ENCODE peak calls at places on chromosomes 13 and 19, in eight cellular contexts. S is amygdala, L is LHCN-M2, T is RCC 7860, A is ureter, C is fibroblast of the conjunctiva, M is EL, Z is cardiac muscle cell. Q is an unnamed sample.
A peak's percentile ranks its signal among the peaks of the same experiment; 100 is the strongest.

GRCh38 chr19:39246951-39247669 is 1.5 kb downstream of the IFNL4 start:
- DNase-seq in M (peak; percentile 15), Z (no peak), A (no peak), C (no peak), L (no peak), S (peak; percentile 22), T (no peak), Q (no peak)

GRCh38 chr13:41365636-41366035 is 54.6 kb downstream of the NAA16 start:
- DNase-seq in M (peak; percentile 72), T (no peak), S (no peak), C (no peak), Z (no peak), L (no peak), A (no peak), Q (no peak)

GRCh38 chr13:29901714-29902631 is 51.6 kb upstream of the UBL3 start:
- DNase-seq in M (peak; percentile 94), T (peak; percentile 73), L (peak; percentile 98), S (no peak), Z (no peak), A (no peak), C (peak; percentile 68), Q (peak; percentile 91)

GRCh38 chr19:32824136-32824835 is 45.3 kb downstream of the SLC7A9 start:
- DNase-seq in L (no peak), S (no peak), M (no peak), C (no peak), Z (no peak), T (no peak), A (no peak), Q (no peak)

GRCh38 chr19:58009666-58010301 is 7.2 kb upstream of the ZNF606 start:
- DNase-seq in T (no peak), A (peak; percentile 91), M (peak; percentile 80), Z (peak; percentile 95), L (no peak), C (peak; percentile 56), S (peak; percentile 89), Q (peak; percentile 53)

GRCh38 chr13:111845621-111846351 is 221.2 kb upstream of the SOX1 start:
- DNase-seq in A (no peak), T (no peak), Z (no peak), M (no peak), C (no peak), S (no peak), L (no peak), Q (no peak)

GRCh38 chr19:5290336-5291262 is 50.0 kb downstream of the PTPRS start:
- DNase-seq in L (no peak), A (no peak), T (no peak), Z (no peak), C (no peak), S (peak; percentile 69), M (no peak), Q (no peak)

GRCh38 chr13:26184791-26185250 is 37.3 kb downstream of the RNF6 start:
- DNase-seq in A (peak; percentile 70), M (peak; percentile 66), S (peak; percentile 33), Z (peak; percentile 72), C (peak; percentile 59), T (peak; percentile 34), L (peak; percentile 58), Q (peak; percentile 28)